ENCODE peak calls at places on chromosomes 2 and 18, in seven cellular contexts. Q is colonic mucosa; W is breast epithelium; K is naive thymus-derived CD4-positive, alpha-beta T cell; X is cardiac muscle cell; A is left ventricle myocardium inferior; C is heart right ventricle. T is an unnamed sample.

GRCh38 chr2:164882276-164882675 is 40.7 kb upstream of the COBLL1 start:
- DNase-seq in K (no peak), W (no peak), Q (no peak), X (peak; percentile 25), A (no peak), C (no peak), T (no peak)

GRCh38 chr2:16656784-16657391 is 8.7 kb downstream of the CYRIA start:
- DNase-seq in K (no peak), X (no peak), W (no peak), C (no peak), Q (no peak), A (no peak), T (no peak)

GRCh38 chr2:68426885-68427579 is 40.1 kb downstream of the FBXO48 start:
- DNase-seq in W (no peak), K (no peak), X (no peak), Q (no peak), A (no peak), C (no peak), T (peak; percentile 69)

GRCh38 chr2:86646329-86646728 is 22.7 kb upstream of the RNF103 start:
- DNase-seq in A (no peak), C (no peak), Q (no peak), W (no peak), K (no peak), X (no peak), T (no peak)

GRCh38 chr18:69172046-69172445 is 228.6 kb upstream of the DOK6 start:
- DNase-seq in A (no peak), C (no peak), Q (no peak), X (peak; percentile 15), K (no peak), W (no peak), T (no peak)

GRCh38 chr18:26088482-26088881 is 1.9 kb downstream of the SS18 start:
- DNase-seq in K (no peak), A (no peak), C (no peak), W (no peak), X (peak; percentile 14), Q (no peak), T (no peak)

GRCh38 chr18:1092228-1092627 is 187.6 kb downstream of the ADCYAP1 start:
- DNase-seq in W (no peak), A (no peak), C (no peak), Q (no peak), K (no peak), X (peak; percentile 9), T (no peak)

GRCh38 chr2:156199588-156199987 is 132.9 kb downstream of the NR4A2 start:
- DNase-seq in Q (no peak), W (no peak), K (no peak), X (no peak), A (no peak), C (no peak), T (no peak)

GRCh38 chr2:121375621-121376159 is 90.7 kb upstream of the TFCP2L1 start:
- DNase-seq in A (no peak), W (no peak), Q (no peak), K (no peak), C (no peak), X (peak; percentile 16), T (no peak)

GRCh38 chr2:111909079-111909478 is 10.7 kb downstream of the MERTK start:
- DNase-seq in C (no peak), A (no peak), Q (no peak), K (no peak), X (no peak), W (no peak), T (no peak)

GRCh38 chr2:37711831-37712230 is 40.4 kb upstream of the CDC42EP3 start:
- DNase-seq in W (no peak), Q (no peak), C (no peak), X (peak; percentile 39), A (no peak), K (no peak), T (no peak)

GRCh38 chr2:127620867-127621266 is 25.1 kb upstream of the GPR17 start:
- DNase-seq in Q (no peak), K (no peak), A (no peak), X (no peak), C (no peak), W (no peak), T (no peak)

GRCh38 chr18:78107363-78107762 is 857.7 kb downstream of the GALR1 start:
- DNase-seq in C (no peak), A (no peak), Q (no peak), K (no peak), W (no peak), X (no peak), T (no peak)

GRCh38 chr2:130345091-130345490 is 2.4 kb downstream of the IMP4 start:
- DNase-seq in C (no peak), Q (no peak), W (no peak), X (no peak), A (no peak), K (no peak), T (no peak)
- H3K4me1 ChIP-seq in C (peaks cover 10% of the 10 kb centered on the region), Q (peaks cover 6% of the 10 kb centered on the region), W (peaks cover 7% of the 10 kb centered on the region), X (peaks cover 7% of the 10 kb centered on the region), A (peaks cover 34% of the 10 kb centered on the region), K (peaks cover 19% of the 10 kb centered on the region), T (peaks cover 25% of the 10 kb centered on the region)

DNA sequence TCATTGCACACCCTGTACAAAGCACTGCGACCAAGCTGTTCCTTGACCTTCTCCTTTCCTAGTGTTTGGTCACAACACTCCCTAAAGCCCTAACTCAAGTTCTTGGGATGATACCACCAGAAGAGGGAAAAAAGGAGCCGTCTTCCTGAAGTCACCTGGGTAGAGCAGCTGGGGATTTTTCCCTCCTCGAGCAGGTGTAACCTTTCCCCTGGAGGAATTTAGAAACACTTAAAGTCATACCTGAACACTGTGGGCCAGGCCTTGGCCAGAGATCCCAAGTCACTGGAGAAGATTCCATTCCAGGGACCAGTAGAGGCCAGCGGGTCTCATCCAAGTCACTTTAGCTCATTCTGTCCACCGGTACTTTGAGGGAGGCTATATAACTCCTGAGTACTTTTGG is 13.2 kb downstream of the EPAS1 start:
- DNase-seq in C (no peak), Q (no peak), K (no peak), X (no peak), W (no peak), A (no peak), T (no peak)
- H3K4me1 ChIP-seq in C (peaks cover 100% of the 10 kb centered on the region), Q (peaks cover 31% of the 10 kb centered on the region), K (peaks cover 5% of the 10 kb centered on the region), X (peaks cover 13% of the 10 kb centered on the region), W (peaks cover 9% of the 10 kb centered on the region), A (peaks cover 100% of the 10 kb centered on the region), T (peaks cover 13% of the 10 kb centered on the region)

DNA sequence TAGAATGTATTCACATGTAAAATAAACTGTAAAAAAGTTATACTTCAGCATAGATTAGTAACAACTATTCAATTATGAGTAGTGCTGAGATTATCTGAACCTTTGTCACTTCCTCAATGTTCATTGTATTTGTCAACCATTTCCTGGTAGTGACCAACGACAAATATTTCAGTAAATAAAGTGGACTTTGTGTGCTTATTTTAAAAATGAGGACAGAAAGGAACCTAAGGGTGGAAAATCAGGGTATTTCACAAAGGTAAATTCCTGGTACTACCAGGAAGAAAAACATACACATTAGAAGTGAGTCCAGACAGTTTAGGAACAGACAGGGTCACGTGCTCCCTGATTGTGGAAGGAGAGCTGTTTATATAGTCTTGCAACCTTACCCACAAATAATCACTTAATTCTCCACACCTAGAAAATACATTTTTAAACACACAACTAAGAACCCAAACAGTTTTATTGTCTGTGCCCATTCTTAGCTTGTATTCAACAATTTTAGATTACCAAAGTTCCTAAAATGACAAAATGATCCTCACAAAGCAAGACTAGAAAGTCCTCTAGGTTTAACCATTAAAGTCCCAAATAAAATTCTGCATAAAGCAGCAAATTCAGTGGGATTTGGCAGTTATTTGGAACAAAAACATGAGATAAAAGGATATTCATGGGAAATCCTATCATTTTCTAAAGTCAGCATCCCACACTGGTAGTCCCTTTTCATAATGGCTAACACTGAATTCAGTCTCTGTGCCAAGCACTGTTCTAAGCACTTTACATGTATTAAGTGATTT is 28.2 kb downstream of the PELI1 start:
- DNase-seq in W (no peak), C (no peak), X (no peak), A (no peak), Q (no peak), K (no peak), T (no peak)
- H3K4me1 ChIP-seq in W (peaks cover 29% of the 10 kb centered on the region), C (peaks cover 76% of the 10 kb centered on the region), X (peaks cover 23% of the 10 kb centered on the region), A (peaks cover 80% of the 10 kb centered on the region), Q (no peaks in the 10 kb centered on the region), K (peaks cover 10% of the 10 kb centered on the region), T (peaks cover 74% of the 10 kb centered on the region)

DNA sequence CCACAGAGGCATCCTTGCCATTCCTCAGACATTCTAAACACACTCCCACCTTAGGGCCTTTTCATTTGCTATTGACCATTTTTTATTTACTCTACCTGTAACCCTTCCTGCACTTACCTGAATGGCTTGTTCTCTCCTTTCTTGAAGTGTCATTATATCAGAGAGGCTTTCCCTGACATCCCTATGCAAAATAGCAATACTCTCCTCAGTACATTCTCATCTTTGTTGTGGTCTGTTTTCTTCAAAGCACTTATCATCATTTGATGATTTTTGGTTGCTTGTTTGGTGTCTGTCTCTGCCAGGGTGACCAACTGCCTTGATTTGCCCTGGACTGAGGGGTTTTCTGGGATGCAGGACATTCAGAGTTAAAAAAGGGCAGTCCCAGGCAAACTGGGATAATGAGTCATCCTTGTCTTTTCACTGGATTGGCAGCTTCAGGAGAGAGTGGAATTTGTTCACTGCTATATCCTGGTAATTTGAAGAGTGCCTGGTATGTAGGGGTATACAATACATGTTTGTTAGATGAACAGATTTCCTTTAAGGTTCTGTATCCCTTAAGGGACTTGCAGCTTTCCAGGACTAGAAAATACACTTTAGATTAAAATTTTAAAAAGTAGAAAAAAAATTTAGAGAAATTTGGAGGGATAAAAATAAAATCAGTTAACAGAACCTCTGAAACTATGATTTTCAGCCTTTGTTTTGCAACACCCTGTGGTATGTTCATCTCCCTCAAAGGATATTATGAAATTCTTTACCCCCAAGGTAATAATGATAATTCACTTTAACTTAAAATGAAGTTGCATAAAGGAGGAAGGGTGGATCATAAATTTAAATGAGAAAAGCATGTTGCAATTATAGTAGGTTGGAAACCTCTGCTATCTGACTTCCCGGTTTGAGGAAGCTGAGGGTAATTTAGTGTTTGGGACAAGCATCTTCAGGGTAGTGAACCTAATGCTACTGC is 102.5 kb downstream of the BABAM2 start:
- DNase-seq in C (no peak), X (peak; percentile 68), Q (no peak), W (no peak), K (no peak), A (no peak), T (no peak)
- H3K4me1 ChIP-seq in C (peaks cover 14% of the 10 kb centered on the region), X (no peaks in the 10 kb centered on the region), Q (no peaks in the 10 kb centered on the region), W (no peaks in the 10 kb centered on the region), K (peaks cover 11% of the 10 kb centered on the region), A (peaks cover 34% of the 10 kb centered on the region), T (peaks cover 16% of the 10 kb centered on the region)

T was measured in CD4-positive, alpha-beta memory T cell.